ENCODE peak calls at places on chromosomes 4 and X, in five cellular contexts. L is tibial nerve, Z is adrenal gland, K is tibial artery, E is heart left ventricle. C is an unnamed sample.

GRCh38 chr4:1043658-1044468 is 32.4 kb downstream of the FGFRL1 start:
- DNase-seq in Z (peak), K (peak), E (peak), L (peak), C (peak)

GRCh38 chrX:77814210-77814609 is 28.2 kb upstream of the ATRX start:
- DNase-seq in Z (no peak), K (no peak), L (no peak), E (no peak), C (no peak)

GRCh38 chr4:159455675-159456235 is 352.9 kb downstream of the RAPGEF2 start:
- DNase-seq in L (no peak), Z (no peak), K (no peak), E (no peak), C (no peak)

GRCh38 chrX:100687546-100687945 is 43.5 kb downstream of the SRPX2 start:
- DNase-seq in K (no peak), E (no peak), L (no peak), Z (no peak), C (no peak)

GRCh38 chr4:48380583-48381167 is 39.3 kb downstream of the SLAIN2 start:
- DNase-seq in Z (no peak), L (no peak), E (no peak), K (no peak), C (no peak)

GRCh38 chrX:49257846-49258748 is 6.4 kb downstream of the FOXP3 start:
- DNase-seq in L (no peak), E (no peak), Z (no peak), K (no peak), C (no peak)

GRCh38 chrX:72041901-72042859 is 89.5 kb downstream of the RTL5 start:
- DNase-seq in L (no peak), E (no peak), K (no peak), Z (no peak), C (no peak)

GRCh38 chr4:115529126-115529525 is 415.7 kb upstream of the NDST4 start:
- DNase-seq in Z (no peak), L (no peak), E (no peak), K (no peak), C (no peak)

GRCh38 chr4:26826721-26827120 is 33.9 kb upstream of the STIM2 start:
- DNase-seq in Z (peak), E (no peak), L (no peak), K (no peak), C (no peak)

GRCh38 chrX:115226929-115227328 is 7.0 kb downstream of the LRCH2 start:
- DNase-seq in Z (no peak), E (no peak), K (no peak), L (no peak), C (no peak)

GRCh38 chrX:41473936-41474725 is 27.0 kb downstream of the NYX start:
- DNase-seq in K (no peak), E (no peak), Z (no peak), L (no peak), C (no peak)
- H3K27ac ChIP-seq in K (no peak), E (no peak), Z (no peak), L (no peak), C (peak)

GRCh38 chrX:110081740-110082139 is 78.8 kb downstream of the TMEM164 start:
- DNase-seq in E (peak), L (no peak), Z (no peak), K (peak), C (no peak)
- H3K27ac ChIP-seq in E (peak), L (peak), Z (peak), K (peak), C (no peak)

GRCh38 chrX:3712870-3713224 is 602 bp downstream of the PRKX start:
- DNase-seq in L (no peak), E (peak), K (no peak), Z (no peak), C (no peak)
- H3K27ac ChIP-seq in L (peak), E (peak), K (peak), Z (peak), C (peak)

DNA sequence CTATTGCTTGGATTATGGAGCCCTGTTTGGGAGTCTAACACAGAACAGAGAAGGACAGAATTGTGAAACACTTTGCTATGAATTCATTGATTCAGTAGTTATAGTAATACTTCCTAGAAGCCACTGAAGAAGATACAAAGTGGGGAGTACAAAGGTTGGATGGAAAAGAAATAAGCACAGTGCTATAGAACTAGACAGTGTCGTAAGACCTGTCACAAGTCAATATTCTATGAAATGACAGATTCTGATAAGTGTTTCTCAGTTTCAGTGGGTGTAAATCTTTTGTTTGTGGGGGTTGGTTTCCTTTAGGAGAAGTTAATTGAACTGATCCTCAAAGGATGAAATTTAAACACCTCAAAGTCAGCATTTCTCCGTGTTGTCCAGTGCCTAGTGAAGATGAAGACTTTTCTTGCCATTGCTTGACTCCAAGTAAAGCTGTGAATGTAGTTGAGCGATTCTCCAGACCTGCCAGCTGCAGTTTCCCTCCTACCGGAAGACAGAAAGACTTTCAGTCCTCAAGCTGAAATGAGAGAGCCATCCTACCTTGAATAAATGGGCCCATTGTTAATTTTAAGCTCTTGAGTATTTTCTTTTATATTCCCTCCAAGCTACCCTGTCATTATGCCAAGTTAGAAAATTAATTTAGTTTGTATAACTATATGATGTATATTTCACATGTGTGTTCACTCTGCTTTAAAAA is 7.9 kb downstream of the PDLIM5 start:
- DNase-seq in E (no peak), Z (no peak), K (no peak), L (no peak), C (no peak)
- H3K27ac ChIP-seq in E (peak), Z (no peak), K (peak), L (peak), C (no peak)

DNA sequence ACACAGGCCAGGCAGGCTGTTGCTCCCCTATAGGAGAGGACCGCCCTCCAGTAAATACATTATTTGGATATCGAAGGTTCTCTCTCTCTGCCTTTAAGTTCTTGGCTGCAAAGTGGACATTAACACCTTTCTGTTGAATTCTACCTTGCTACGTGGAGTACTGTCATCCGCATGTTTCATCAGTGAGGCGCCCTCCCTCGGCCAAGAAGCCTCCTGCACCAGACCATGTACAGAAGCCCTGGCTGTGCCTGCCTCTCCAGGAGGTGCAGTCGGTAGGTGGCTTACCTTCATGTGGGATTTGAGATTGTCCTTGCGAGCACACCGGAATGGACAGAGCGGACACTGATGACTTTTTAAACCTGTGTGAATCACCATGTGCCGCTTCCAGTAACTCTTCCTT is 46.7 kb downstream of the ZNF827 start:
- DNase-seq in E (no peak), L (no peak), K (no peak), Z (no peak), C (no peak)
- H3K27ac ChIP-seq in E (no peak), L (no peak), K (no peak), Z (no peak), C (no peak)

DNA sequence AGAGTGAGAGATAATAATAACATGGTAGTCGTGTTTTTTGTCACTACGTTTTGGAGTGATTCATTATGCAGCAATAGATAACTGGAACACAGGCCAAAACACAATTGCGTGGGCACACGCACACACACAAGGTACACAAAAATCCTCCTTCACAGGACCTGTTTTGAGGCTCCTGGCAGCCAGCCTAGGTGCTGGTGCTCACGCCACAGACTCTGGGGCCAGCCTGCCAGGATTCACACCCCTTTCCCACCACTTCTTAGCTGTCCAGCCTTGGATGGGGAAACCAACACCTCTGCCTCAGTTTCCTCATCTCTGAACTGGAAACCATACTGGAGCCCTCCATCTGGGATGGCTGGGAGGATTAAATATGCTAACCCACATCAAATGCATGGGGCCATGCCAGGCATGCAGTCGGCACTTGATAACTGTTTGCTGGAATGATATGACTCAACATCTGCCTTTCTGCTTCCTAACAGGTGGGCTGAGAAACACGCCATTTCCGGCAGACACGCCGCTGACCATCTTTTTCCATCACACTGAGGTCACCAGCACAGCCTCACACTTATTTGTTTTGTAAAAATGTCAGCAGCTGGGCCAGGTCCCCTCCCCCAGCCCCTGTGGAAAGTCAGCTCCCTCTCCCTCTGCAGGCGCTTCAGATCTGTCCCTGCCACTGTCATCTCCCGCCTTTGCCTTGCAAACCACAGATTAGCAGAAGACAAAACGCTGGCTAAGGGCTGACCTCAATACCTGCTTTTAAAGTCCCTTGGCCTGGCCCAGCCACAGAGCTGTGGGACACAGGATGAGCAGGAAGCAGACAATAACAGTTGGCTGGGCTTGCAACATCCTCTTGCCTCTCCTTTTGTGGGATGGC is 237.5 kb downstream of the BCOR start:
- DNase-seq in K (no peak), E (peak), L (no peak), Z (peak), C (no peak)
- H3K27ac ChIP-seq in K (no peak), E (no peak), L (no peak), Z (no peak), C (no peak)

GRCh38 chr4:42641696-42642095 is 15.2 kb downstream of the ATP8A1 start:
- DNase-seq in L (no peak), E (no peak), K (no peak), Z (no peak), C (no peak)
- H3K27ac ChIP-seq in L (no peak), E (no peak), K (no peak), Z (no peak), C (peak)